ENCODE peak calls at places on chromosomes 13 and 19, in five cellular contexts. H is Peyer's patch, Z is heart left ventricle, W is A549, U is body of pancreas. T is an unnamed sample.

GRCh38 chr13:41622545-41623429 is 165.4 kb downstream of the RGCC start:
- DNase-seq in Z (no peak), U (no peak), H (no peak), W (no peak), T (peak; percentile 9)

GRCh38 chr19:54388001-54388802 is 23.5 kb upstream of the LAIR1 start:
- DNase-seq in W (no peak), U (no peak), H (peak; percentile 63), Z (no peak), T (no peak)

GRCh38 chr13:31264146-31264545 is 64.4 kb downstream of the B3GLCT start:
- DNase-seq in Z (no peak), U (no peak), H (no peak), W (no peak), T (no peak)

GRCh38 chr13:28531195-28531955 is 36.4 kb upstream of the FLT1 start:
- DNase-seq in W (no peak), U (no peak), H (no peak), Z (peak; percentile 82), T (peak; percentile 22)

GRCh38 chr13:100235311-100235901 is 146.5 kb downstream of the PCCA start:
- DNase-seq in Z (no peak), W (peak; percentile 23), U (no peak), H (no peak), T (peak; percentile 35)

GRCh38 chr19:52592301-52592700 is 22.2 kb downstream of the ZNF701 start:
- DNase-seq in Z (no peak), W (no peak), H (no peak), U (no peak), T (no peak)

GRCh38 chr13:76516013-76516412 is 370.2 kb downstream of the KCTD12 start:
- DNase-seq in U (no peak), Z (no peak), H (no peak), W (no peak), T (no peak)

GRCh38 chr13:106177146-106177545 is 358.3 kb downstream of the EFNB2 start:
- DNase-seq in Z (no peak), U (no peak), W (no peak), H (no peak), T (no peak)

GRCh38 chr19:14434543-14435319 is 1.6 kb downstream of the PKN1 start:
- DNase-seq in U (peak; percentile 21), Z (peak; percentile 85), H (peak; percentile 71), W (no peak), T (peak; percentile 80)

GRCh38 chr19:32830231-32831014 is 39.1 kb downstream of the SLC7A9 start:
- DNase-seq in H (no peak), Z (no peak), W (no peak), U (no peak), T (no peak)

GRCh38 chr13:23180711-23181110 is at the start of gene SGCG:
- DNase-seq in W (no peak), H (no peak), U (no peak), Z (peak; percentile 38), T (no peak)
- H3K4me3 ChIP-seq in W (no peak within 1 kb of the TSS), H (no peak within 1 kb of the TSS), U (no peak within 1 kb of the TSS), Z (peak within 1 kb of the TSS; percentile 14), T (no peak within 1 kb of the TSS)

GRCh38 chr13:113839536-113840204 is 24.2 kb downstream of the GAS6 start:
- DNase-seq in H (peak; percentile 71), W (no peak), Z (peak; percentile 77), U (peak; percentile 50), T (no peak)

GRCh38 chr13:113836917-113837553 is 26.8 kb downstream of the GAS6 start:
- DNase-seq in W (peak; percentile 38), Z (peak; percentile 85), H (no peak), U (peak; percentile 54), T (peak; percentile 77)

GRCh38 chr13:113835461-113836274 is 28.2 kb downstream of the GAS6 start:
- DNase-seq in H (no peak), Z (no peak), U (no peak), W (no peak), T (no peak)

GRCh38 chr13:113838711-113839201 is 25.1 kb downstream of the GAS6 start:
- DNase-seq in U (no peak), W (no peak), Z (no peak), H (no peak), T (no peak)

DNA sequence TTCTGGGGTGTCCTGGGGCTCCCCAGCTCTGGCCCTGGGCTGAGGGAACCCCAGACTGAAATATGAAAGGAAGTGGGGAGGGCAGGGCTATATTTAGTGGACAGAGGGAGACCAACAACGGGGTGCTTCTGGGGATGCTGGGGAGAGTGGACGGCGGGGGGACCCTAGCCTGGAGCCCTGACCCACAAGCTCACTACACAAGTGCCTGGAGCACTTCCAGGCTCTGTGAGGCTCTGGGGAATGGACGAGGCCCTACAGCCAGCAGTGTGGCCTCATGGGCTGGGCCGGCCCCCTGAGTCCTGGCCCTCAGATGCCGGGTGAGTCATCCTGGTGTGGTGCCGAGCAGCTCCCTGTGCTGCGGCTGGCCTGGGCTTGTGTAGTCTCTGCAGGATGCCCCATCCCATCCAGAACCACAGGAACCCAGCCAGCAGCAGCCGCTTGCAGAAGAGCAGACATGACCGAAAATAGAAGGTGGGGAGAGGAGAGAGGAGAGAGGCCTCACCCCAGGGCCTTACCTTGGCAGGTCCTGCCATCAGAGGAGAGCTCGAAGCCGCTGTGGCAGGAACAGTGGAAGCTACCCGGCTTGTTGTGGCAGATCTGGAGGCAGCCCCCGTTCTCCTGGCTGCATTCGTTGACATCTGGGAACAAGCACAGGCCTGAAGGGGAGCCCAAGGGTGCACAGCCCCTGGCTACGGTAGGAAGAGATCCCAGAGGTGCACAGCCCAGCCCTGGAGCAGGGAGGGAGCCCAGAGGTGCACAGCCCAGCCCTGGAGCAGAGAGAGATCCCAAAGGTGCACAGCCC is 26.1 kb downstream of the GAS6 start:
- DNase-seq in Z (peak; percentile 98), H (peak; percentile 82), U (peak; percentile 80), W (peak; percentile 62), T (peak; percentile 91)
- TF ChIP-seq POLR2A in Z (no peak), H (no peak), U (no peak), W (peak; percentile 58), T (no peak)

DNA sequence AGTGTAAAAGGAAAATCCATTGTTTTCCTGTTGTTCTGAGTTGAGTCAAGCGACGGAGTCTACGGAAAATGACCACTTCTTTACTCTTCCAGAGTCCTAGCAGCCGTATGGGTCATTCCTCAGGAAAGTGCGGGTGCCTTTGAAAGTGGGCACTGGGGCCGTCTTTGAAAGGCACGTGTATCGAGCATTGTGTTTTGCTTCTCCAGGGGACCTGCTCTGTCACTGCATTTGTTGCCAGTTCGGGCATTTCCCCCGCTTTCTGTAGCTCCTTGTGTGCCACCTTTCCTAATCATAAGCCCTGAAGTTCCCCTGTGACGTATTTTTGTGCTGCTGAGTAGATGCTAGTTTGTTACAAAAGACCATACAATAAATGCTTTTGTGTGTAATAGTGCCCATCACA is 24.3 kb downstream of the SPATA13 start:
- DNase-seq in Z (no peak), W (no peak), H (no peak), U (no peak), T (no peak)
- H3K4me1 ChIP-seq in Z (no peaks in the 10 kb centered on the region), W (peaks cover 37% of the 10 kb centered on the region), H (peaks cover 17% of the 10 kb centered on the region), U (peaks cover 82% of the 10 kb centered on the region), T (peaks cover 4% of the 10 kb centered on the region)

GRCh38 chr19:45600340-45600885 is 1.6 kb downstream of the GPR4 start:
- DNase-seq in U (no peak), Z (no peak), W (no peak), H (no peak), T (no peak)

GRCh38 chr19:45599286-45599685 is 2.7 kb downstream of the GPR4 start:
- DNase-seq in H (no peak), Z (no peak), U (no peak), W (no peak), T (no peak)

GRCh38 chr19:45598267-45599011 is 3.6 kb downstream of the GPR4 start:
- DNase-seq in H (no peak), Z (peak; percentile 53), W (no peak), U (no peak), T (no peak)

GRCh38 chr19:45601524-45602522 is at the start of gene GPR4:
- DNase-seq in Z (peak; percentile 48), H (no peak), U (no peak), W (no peak), T (no peak)

DNA sequence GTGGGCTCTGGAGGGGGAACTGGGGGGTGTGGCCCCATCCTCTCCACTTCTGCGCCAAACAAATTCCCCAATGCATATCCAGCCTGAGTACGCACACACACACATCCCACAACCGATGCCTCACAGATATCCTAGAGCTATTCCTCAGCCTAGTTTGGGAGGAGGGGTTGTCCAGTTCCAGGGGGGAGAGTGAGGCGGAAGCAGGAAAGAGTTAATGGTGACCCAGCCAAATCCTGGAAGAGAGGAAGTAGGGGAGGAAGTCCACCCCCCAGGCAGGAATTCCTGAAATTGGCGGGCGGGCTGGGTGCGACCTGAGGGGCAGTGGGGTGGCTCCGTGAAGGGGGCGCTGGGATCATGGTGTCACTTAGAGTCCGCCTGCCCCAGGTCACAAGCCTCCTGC is 897 bp downstream of the GPR4 start:
- DNase-seq in U (no peak), H (no peak), Z (peak; percentile 51), W (no peak), T (no peak)
- H3K4me3 ChIP-seq in U (no peak overlapping the region), H (no peak overlapping the region), Z (peak overlapping the region; percentile 71), W (no peak overlapping the region), T (no peak overlapping the region)

DNA sequence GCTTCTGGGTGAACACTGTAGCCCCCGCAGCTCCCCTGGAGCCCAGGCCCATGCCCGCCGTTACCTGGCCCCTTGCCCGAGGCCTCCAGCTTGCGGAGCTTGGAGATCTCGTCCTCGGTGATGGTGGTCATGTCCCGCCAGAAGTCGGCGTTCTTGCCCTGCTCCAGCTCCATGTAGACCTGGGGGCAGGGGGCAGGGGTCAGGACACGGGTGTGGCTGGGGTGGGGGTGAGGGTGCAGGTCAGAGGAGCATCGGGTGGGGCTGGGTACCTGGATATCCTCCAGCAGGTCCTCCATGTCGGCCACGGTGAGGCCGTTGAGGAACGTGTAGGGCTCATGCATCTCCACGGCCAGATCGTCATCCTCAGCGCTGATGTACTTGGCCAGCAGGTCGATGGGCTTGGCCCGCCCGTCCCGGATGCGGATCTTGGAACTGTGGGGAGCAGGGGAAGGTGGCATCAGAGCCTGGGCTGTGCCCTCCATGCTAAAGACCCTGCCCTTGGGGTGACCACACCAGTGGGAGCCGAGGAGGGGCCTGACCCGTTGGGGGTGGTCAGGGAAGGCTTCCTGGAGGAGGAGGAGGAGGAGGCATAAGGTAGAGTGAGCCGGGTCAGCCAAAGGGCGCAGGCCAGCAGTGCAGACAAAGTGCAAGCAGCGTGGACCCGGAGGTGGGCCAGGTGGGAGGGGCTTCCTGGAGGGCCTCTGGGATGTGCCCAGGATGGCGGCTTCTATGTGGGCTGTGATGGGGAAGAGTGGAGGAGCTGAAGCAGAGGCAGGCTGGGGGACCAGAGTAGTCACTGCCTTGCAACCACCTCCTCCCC is 7.6 kb downstream of the CACTIN start:
- DNase-seq in U (no peak), W (no peak), Z (no peak), H (no peak), T (no peak)
- TF ChIP-seq POLR2A in U (no peak), W (no peak), Z (no peak), H (no peak), T (no peak)

GRCh38 chr19:1252818-1253513 is 4.6 kb downstream of the MIDN start:
- DNase-seq in H (peak; percentile 96), W (no peak), U (peak; percentile 86), Z (peak; percentile 96), T (peak; percentile 98)

GRCh38 chr19:1254530-1255185 is 6.3 kb downstream of the MIDN start:
- DNase-seq in W (no peak), Z (no peak), U (no peak), H (peak; percentile 49), T (no peak)

GRCh38 chr19:1253514-1254080 is 5.2 kb downstream of the MIDN start:
- DNase-seq in U (no peak), W (no peak), Z (no peak), H (peak; percentile 83), T (no peak)

GRCh38 chr19:1255186-1256161 is 7.1 kb downstream of the MIDN start:
- DNase-seq in U (no peak), W (no peak), H (no peak), Z (no peak), T (peak; percentile 48)

GRCh38 chr19:1254081-1254527 is 5.7 kb downstream of the MIDN start:
- DNase-seq in U (no peak), H (peak; percentile 62), W (no peak), Z (peak; percentile 61), T (peak; percentile 86)
- H3K4me1 ChIP-seq in U (peaks cover 77% of the 10 kb centered on the region), H (peaks cover 66% of the 10 kb centered on the region), W (peaks cover 55% of the 10 kb centered on the region), Z (peaks cover 65% of the 10 kb centered on the region), T (peaks cover 49% of the 10 kb centered on the region)

GRCh38 chr19:47510516-47511127 is 4.2 kb downstream of the NAPA start:
- DNase-seq in U (no peak), H (no peak), Z (no peak), W (no peak), T (no peak)
- H3K4me3 ChIP-seq in U (no peak overlapping the region), H (no peak overlapping the region), Z (no peak overlapping the region), W (no peak overlapping the region), T (peak overlapping the region; percentile 23)

T was measured in adrenal gland.